ENCODE peak calls at places on chromosomes 11 and 22, in nine cellular contexts. One of them, this sample, is unnamed.

GRCh38 chr11:103803062-103803461 is 233.4 kb upstream of the DDI1 start:
- DNase-seq in NCI-H1930: no peak
- DNase-seq in lung: no peak
- DNase-seq in NCI-H2107: no peak
- DNase-seq in GM03348: no peak
- DNase-seq in NCI-H460: no peak
- DNase-seq in neural crest cell: no peak
- DNase-seq in naive thymus-derived CD8-positive, alpha-beta T cell: no peak
- DNase-seq in CD8-positive, alpha-beta T cell: no peak
- DNase-seq in this sample: no peak

GRCh38 chr11:111557425-111558111 is 17.0 kb downstream of the LAYN start:
- DNase-seq in NCI-H1930: no peak
- DNase-seq in lung: no peak
- DNase-seq in NCI-H2107: no peak
- DNase-seq in GM03348: peak
- DNase-seq in NCI-H460: no peak
- DNase-seq in neural crest cell: no peak
- DNase-seq in naive thymus-derived CD8-positive, alpha-beta T cell: no peak
- DNase-seq in CD8-positive, alpha-beta T cell: no peak
- DNase-seq in this sample: no peak

GRCh38 chr11:65102142-65103095 is 6.4 kb downstream of the VPS51 start:
- DNase-seq in NCI-H1930: no peak
- DNase-seq in lung: no peak
- DNase-seq in NCI-H2107: no peak
- DNase-seq in GM03348: no peak
- DNase-seq in NCI-H460: no peak
- DNase-seq in neural crest cell: no peak
- DNase-seq in naive thymus-derived CD8-positive, alpha-beta T cell: no peak
- DNase-seq in CD8-positive, alpha-beta T cell: no peak
- DNase-seq in this sample: no peak

GRCh38 chr11:64744544-64745218 is 739 bp upstream of the RASGRP2 start:
- DNase-seq in NCI-H1930: no peak
- DNase-seq in lung: no peak
- DNase-seq in NCI-H2107: no peak
- DNase-seq in GM03348: peak
- DNase-seq in NCI-H460: no peak
- DNase-seq in neural crest cell: no peak
- DNase-seq in naive thymus-derived CD8-positive, alpha-beta T cell: peak
- DNase-seq in CD8-positive, alpha-beta T cell: no peak
- DNase-seq in this sample: no peak

GRCh38 chr22:43945632-43946390 is 9.4 kb upstream of the SAMM50 start:
- DNase-seq in NCI-H1930: no peak
- DNase-seq in lung: peak
- DNase-seq in NCI-H2107: peak
- DNase-seq in GM03348: peak
- DNase-seq in NCI-H460: peak
- DNase-seq in neural crest cell: peak
- DNase-seq in naive thymus-derived CD8-positive, alpha-beta T cell: peak
- DNase-seq in CD8-positive, alpha-beta T cell: peak
- DNase-seq in this sample: no peak

GRCh38 chr22:43007519-43008102 is 7.3 kb downstream of the PACSIN2 start:
- DNase-seq in NCI-H1930: no peak
- DNase-seq in lung: peak
- DNase-seq in NCI-H2107: no peak
- DNase-seq in GM03348: peak
- DNase-seq in NCI-H460: no peak
- DNase-seq in neural crest cell: no peak
- DNase-seq in naive thymus-derived CD8-positive, alpha-beta T cell: no peak
- DNase-seq in CD8-positive, alpha-beta T cell: no peak
- DNase-seq in this sample: no peak

GRCh38 chr11:27868226-27868625 is 168.0 kb upstream of the BDNF start:
- DNase-seq in NCI-H1930: no peak
- DNase-seq in lung: no peak
- DNase-seq in NCI-H2107: no peak
- DNase-seq in GM03348: no peak
- DNase-seq in NCI-H460: no peak
- DNase-seq in neural crest cell: no peak
- DNase-seq in naive thymus-derived CD8-positive, alpha-beta T cell: no peak
- DNase-seq in CD8-positive, alpha-beta T cell: no peak
- DNase-seq in this sample: no peak

GRCh38 chr11:130313383-130314183 is 1.1 kb downstream of the ZBTB44 start:
- DNase-seq in NCI-H1930: no peak
- DNase-seq in lung: no peak
- DNase-seq in NCI-H2107: no peak
- DNase-seq in GM03348: no peak
- DNase-seq in NCI-H460: no peak
- DNase-seq in neural crest cell: no peak
- DNase-seq in naive thymus-derived CD8-positive, alpha-beta T cell: no peak
- DNase-seq in CD8-positive, alpha-beta T cell: no peak
- DNase-seq in this sample: no peak

GRCh38 chr22:27842994-27843431 is 41.5 kb upstream of the MN1 start:
- DNase-seq in NCI-H1930: no peak
- DNase-seq in lung: no peak
- DNase-seq in NCI-H2107: no peak
- DNase-seq in GM03348: peak
- DNase-seq in NCI-H460: no peak
- DNase-seq in neural crest cell: no peak
- DNase-seq in naive thymus-derived CD8-positive, alpha-beta T cell: no peak
- DNase-seq in CD8-positive, alpha-beta T cell: no peak
- DNase-seq in this sample: no peak